ENCODE peak calls at places on chromosomes 7 and 10, in ten cellular contexts. E is WTC11, O is cardiac muscle cell, J is choroid plexus epithelial cell, G is GM23338, V is HL-60, A is BJ, D is neural crest cell, F is glutamatergic neuron, Y is fibroblast of lung. M is an unnamed sample.

GRCh38 chr10:43105119-43105792 is 28.4 kb downstream of the RET start:
- DNase-seq in E (peak; percentile 83), O (peak; percentile 84), J (peak; percentile 75), G (peak; percentile 92), V (peak; percentile 55), A (peak; percentile 19), D (peak; percentile 84), F (peak; percentile 86), Y (peak; percentile 68), M (peak; percentile 30)

GRCh38 chr10:1377756-1378397 is 321.7 kb downstream of the WDR37 start:
- DNase-seq in E (no peak), O (no peak), J (no peak), G (no peak), V (no peak), A (no peak), D (no peak), F (no peak), Y (no peak), M (no peak)

GRCh38 chr10:127972958-127973357 is 66.1 kb downstream of the PTPRE start:
- DNase-seq in E (no peak), O (no peak), J (no peak), G (no peak), V (no peak), A (no peak), D (no peak), F (no peak), Y (no peak), M (no peak)

GRCh38 chr7:67484244-67484751 is 487.7 kb downstream of the TYW1 start:
- DNase-seq in E (peak; percentile 80), O (peak; percentile 81), J (peak; percentile 77), G (peak; percentile 87), V (peak; percentile 23), A (no peak), D (peak; percentile 68), F (peak; percentile 73), Y (peak; percentile 66), M (peak; percentile 8)

GRCh38 chr7:17849504-17849903 is 90.8 kb downstream of the SNX13 start:
- DNase-seq in E (no peak), O (peak; percentile 3), J (peak; percentile 76), G (no peak), V (no peak), A (no peak), D (no peak), F (no peak), Y (peak; percentile 25), M (no peak)

GRCh38 chr10:133315847-133316246 is 7.1 kb downstream of the ZNF511 start:
- DNase-seq in E (no peak), O (no peak), J (peak; percentile 30), G (no peak), V (no peak), A (no peak), D (no peak), F (no peak), Y (no peak), M (no peak)

GRCh38 chr10:22016046-22016705 is 12.6 kb upstream of the DNAJC1 start:
- DNase-seq in E (no peak), O (no peak), J (peak; percentile 39), G (no peak), V (no peak), A (no peak), D (no peak), F (no peak), Y (peak; percentile 20), M (no peak)

GRCh38 chr10:98963608-98964007 is 272.0 kb downstream of the HPSE2 start:
- DNase-seq in E (no peak), O (no peak), J (no peak), G (no peak), V (no peak), A (no peak), D (no peak), F (no peak), Y (no peak), M (no peak)

GRCh38 chr7:78616539-78616938 is 818.0 kb downstream of the PHTF2 start:
- DNase-seq in E (no peak), O (no peak), J (no peak), G (no peak), V (no peak), A (no peak), D (no peak), F (no peak), Y (no peak), M (no peak)

DNA sequence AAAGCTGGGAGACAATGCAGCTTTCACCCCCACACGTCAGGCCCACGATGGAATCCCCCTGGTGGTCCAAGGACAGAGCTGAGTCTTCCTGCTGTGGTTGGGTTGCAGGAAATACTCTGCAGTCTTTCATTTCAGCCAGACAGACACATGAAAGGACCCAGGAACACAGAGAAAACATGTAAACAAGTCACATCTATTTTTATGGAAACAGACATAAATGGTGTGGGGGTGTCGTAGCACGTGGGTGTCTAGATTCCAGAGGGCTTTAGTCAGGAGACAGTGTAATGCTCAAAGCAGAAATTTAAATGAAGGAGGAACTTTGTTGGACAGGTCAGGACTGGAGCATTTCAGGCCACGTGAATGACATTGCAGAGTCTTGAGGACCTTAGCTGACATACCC is 444.6 kb downstream of the SUGCT start:
- DNase-seq in E (no peak), O (no peak), J (peak; percentile 52), G (peak; percentile 18), V (no peak), A (no peak), D (no peak), F (no peak), Y (no peak), M (no peak)
- TF ChIP-seq CTCF in E (no peak), O (no peak), J (no peak), G (peak; percentile 24), V (no peak), A (no peak), D (no peak), F (no peak), Y (no peak), M (no peak)

GRCh38 chr10:79129361-79129997 is 60.7 kb downstream of the ZMIZ1 start:
- DNase-seq in E (peak; percentile 87), O (peak; percentile 73), J (peak; percentile 61), G (peak; percentile 91), V (no peak), A (no peak), D (peak; percentile 70), F (peak; percentile 86), Y (peak; percentile 58), M (no peak)
- TF ChIP-seq CTCF in E (no peak), O (no peak), J (peak; percentile 28), G (no peak), V (no peak), A (peak; percentile 21), D (no peak), F (no peak), Y (no peak), M (peak; percentile 15)

DNA sequence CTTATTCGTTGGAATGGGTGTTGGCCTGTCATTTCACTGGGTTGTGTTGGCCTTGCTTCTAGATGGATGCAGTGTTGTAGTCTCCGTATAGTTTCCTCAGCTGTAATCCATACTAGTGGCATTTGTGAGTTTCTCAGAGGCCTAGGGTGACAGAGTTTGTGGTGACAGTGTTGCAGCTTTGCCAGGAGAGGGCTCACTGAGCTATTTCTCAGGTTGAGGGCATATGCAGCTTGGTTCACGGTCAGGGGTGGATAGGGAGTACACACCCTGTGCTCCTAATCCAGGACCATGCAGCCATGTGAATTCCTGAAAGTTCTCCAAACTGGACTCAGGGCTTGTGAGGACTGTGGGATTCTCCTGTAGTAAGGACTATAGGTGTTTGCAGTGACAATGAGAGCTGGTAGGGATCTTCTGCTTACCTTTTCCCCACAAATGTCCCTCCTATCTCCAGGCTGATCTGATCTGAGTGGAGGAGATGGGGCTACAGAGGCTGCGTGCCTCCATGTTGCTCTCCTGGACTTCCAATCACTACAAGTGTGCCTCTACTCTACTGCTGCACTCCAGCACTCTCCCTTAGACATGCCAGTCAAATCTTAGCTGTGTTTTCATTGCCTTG is 229.0 kb downstream of the STK31 start:
- DNase-seq in E (peak; percentile 57), O (peak; percentile 64), J (peak; percentile 59), G (peak; percentile 71), V (no peak), A (no peak), D (peak; percentile 30), F (peak; percentile 31), Y (peak; percentile 41), M (no peak)
- TF ChIP-seq CTCF in E (peak; percentile 12), O (peak; percentile 58), J (peak; percentile 78), G (peak; percentile 59), V (peak; percentile 29), A (peak; percentile 68), D (peak; percentile 70), F (no peak), Y (no peak), M (peak; percentile 35)

DNA sequence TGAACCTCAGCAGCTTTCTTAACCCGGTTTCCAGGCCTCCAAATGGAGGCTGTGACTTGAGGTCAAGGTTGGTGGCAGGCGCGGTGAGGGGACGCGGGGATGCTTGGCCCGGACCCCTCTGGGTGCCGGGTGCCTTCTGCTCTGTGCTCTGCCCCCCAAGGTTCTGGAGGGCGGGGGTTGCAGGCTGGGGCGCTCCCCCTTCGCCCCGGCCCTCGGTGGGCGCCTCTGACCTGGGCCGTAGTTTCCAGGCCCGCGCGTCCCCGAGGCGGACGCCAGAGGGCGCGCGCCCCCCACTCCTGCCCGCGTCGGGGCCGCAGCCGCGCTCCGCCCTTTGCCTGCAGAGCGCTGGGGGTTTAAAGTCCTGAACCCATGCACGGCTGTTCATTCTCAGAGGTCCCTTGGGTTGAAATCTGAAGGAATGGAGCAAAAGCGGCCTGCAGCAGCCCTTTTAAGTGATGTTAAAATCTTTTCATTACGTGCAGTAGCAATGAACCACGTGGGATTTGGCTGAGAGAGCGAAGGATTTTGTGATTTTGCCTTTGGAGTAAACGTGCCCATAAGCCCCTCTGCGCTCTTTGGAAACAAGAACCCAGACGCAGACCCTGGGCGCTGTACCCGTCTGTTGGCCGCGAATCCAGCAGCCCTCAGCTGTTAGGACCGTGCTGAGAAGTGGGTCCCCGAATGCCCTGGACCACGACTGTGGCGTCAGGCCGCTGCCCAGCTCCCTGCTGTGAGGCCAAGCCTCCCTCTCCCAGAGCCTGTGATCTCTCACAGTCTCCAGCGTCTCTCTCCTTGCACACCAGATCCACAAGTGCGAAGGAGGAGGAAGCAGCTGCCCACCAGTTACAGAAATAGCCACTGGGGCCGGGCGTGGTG is 135.0 kb downstream of the ACTR3B start:
- DNase-seq in E (peak; percentile 60), O (peak; percentile 71), J (peak; percentile 8), G (peak; percentile 74), V (no peak), A (no peak), D (peak; percentile 65), F (peak; percentile 74), Y (no peak), M (no peak)
- TF ChIP-seq CTCF in E (peak; percentile 86), O (peak; percentile 66), J (peak; percentile 32), G (peak; percentile 70), V (no peak), A (peak; percentile 35), D (peak; percentile 91), F (peak; percentile 94), Y (no peak), M (peak; percentile 7)

DNA sequence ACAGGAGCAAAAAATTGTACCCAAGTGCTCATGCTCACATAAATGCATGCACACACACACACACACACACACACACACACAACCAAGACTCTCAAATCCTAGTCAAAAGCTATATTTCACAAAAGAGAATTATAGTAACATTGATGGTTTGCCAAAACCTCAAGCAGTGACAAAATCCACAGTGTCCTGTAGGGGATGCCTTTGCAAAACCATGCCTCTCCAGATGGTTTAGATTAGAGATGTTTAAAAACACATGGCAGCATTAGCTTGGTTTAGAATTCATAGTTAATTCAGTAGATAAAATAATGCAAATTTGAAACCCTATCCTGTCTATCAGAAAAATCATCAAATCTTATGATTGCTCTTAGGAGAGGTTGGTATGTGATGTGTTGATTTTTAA is 232.2 kb downstream of the DYNC1I1 start:
- DNase-seq in E (no peak), O (no peak), J (no peak), G (no peak), V (no peak), A (no peak), D (no peak), F (no peak), Y (peak; percentile 82), M (peak; percentile 68)
- TF ChIP-seq CTCF in E (no peak), O (no peak), J (no peak), G (no peak), V (no peak), A (peak; percentile 41), D (no peak), F (no peak), Y (peak; percentile 42), M (peak; percentile 52)

GRCh38 chr7:104272767-104273384 is 55.5 kb upstream of the LHFPL3 start:
- DNase-seq in E (no peak), O (peak; percentile 36), J (peak; percentile 77), G (peak; percentile 56), V (no peak), A (no peak), D (no peak), F (no peak), Y (peak; percentile 50), M (no peak)
- TF ChIP-seq CTCF in E (no peak), O (peak; percentile 68), J (peak; percentile 72), G (peak; percentile 67), V (peak; percentile 29), A (peak; percentile 60), D (peak; percentile 66), F (peak; percentile 50), Y (peak; percentile 59), M (peak; percentile 56)

M was measured in AG09319.